ENCODE peak calls at places on chromosomes 12 and 14, in four cellular contexts. U is neuronal stem cell, Q is suprapubic skin, I is aorta. K is an unnamed sample.

GRCh38 chr14:95331708-95332408 is 12.2 kb upstream of the CLMN start:
- DNase-seq in I (no peak), Q (peak; percentile 54), U (no peak), K (no peak)

GRCh38 chr14:36934304-36934703 is 238.1 kb downstream of the SLC25A21 start:
- DNase-seq in I (no peak), U (no peak), Q (no peak), K (no peak)

GRCh38 chr12:31479516-31480210 is 111.3 kb downstream of the DENND5B start:
- DNase-seq in I (no peak), U (no peak), Q (no peak), K (no peak)

GRCh38 chr12:19419086-19419485 is 20.2 kb upstream of the AEBP2 start:
- DNase-seq in I (peak; percentile 68), Q (peak; percentile 47), U (no peak), K (no peak)

GRCh38 chr12:2243275-2243674 is 190.5 kb downstream of the CACNA1C start:
- DNase-seq in Q (no peak), U (no peak), I (no peak), K (no peak)

GRCh38 chr14:63654346-63654745 is 12.7 kb upstream of the WDR89 start:
- DNase-seq in Q (no peak), U (no peak), I (no peak), K (no peak)

GRCh38 chr14:75972729-75973480 is 8.9 kb downstream of the TGFB3 start:
- DNase-seq in U (no peak), I (no peak), Q (no peak), K (no peak)

GRCh38 chr12:63826002-63826585 is 18.4 kb upstream of the SRGAP1 start:
- DNase-seq in I (no peak), Q (no peak), U (peak; percentile 29), K (no peak)

GRCh38 chr12:58882796-58883195 is 37.5 kb downstream of the LRIG3 start:
- DNase-seq in U (no peak), Q (no peak), I (no peak), K (no peak)

GRCh38 chr14:60646202-60646886 is 2.9 kb downstream of the SIX1 start:
- DNase-seq in I (no peak), U (peak; percentile 29), Q (no peak), K (no peak)

GRCh38 chr12:80321653-80322052 is 122.4 kb upstream of the PTPRQ start:
- DNase-seq in Q (no peak), I (no peak), U (no peak), K (no peak)

GRCh38 chr12:132523576-132524331 is 33.8 kb downstream of the FBRSL1 start:
- DNase-seq in U (peak; percentile 45), I (peak; percentile 90), Q (no peak), K (no peak)

GRCh38 chr12:124512667-124513296 is 54.6 kb downstream of the NCOR2 start:
- DNase-seq in I (peak; percentile 97), U (peak; percentile 93), Q (peak; percentile 95), K (peak; percentile 96)

GRCh38 chr14:105532111-105532623 is 5.8 kb downstream of the TMEM121 start:
- DNase-seq in U (no peak), I (peak; percentile 77), Q (no peak), K (peak; percentile 71)

GRCh38 chr12:52280796-52281560 is 6.5 kb downstream of the KRT86 start:
- DNase-seq in I (peak; percentile 92), U (no peak), Q (peak; percentile 90), K (peak; percentile 94)

GRCh38 chr12:114616081-114616480 is 67.9 kb downstream of the TBX3 start:
- DNase-seq in U (no peak), I (no peak), Q (no peak), K (no peak)

GRCh38 chr14:96100171-96101064 is 61.3 kb downstream of the C14orf132 start:
- DNase-seq in I (peak; percentile 90), Q (peak; percentile 91), U (peak; percentile 78), K (peak; percentile 75)

GRCh38 chr14:25431211-25432076 is 381.5 kb upstream of the STXBP6 start:
- DNase-seq in U (peak; percentile 35), I (no peak), Q (no peak), K (no peak)

GRCh38 chr14:72652179-72652578 is 241.7 kb downstream of the DPF3 start:
- DNase-seq in I (no peak), U (no peak), Q (no peak), K (no peak)

GRCh38 chr12:52182456-52182855 is 9.4 kb downstream of the KRT80 start:
- DNase-seq in I (no peak), U (no peak), Q (no peak), K (no peak)

GRCh38 chr12:39605996-39606395 is 13.6 kb downstream of the ABCD2 start:
- DNase-seq in I (no peak), U (no peak), Q (no peak), K (no peak)

GRCh38 chr14:51069065-51069464 is 25.8 kb downstream of the TRIM9 start:
- DNase-seq in Q (no peak), U (no peak), I (no peak), K (no peak)

GRCh38 chr12:110533607-110534006 is 31.5 kb downstream of the RAD9B start:
- DNase-seq in I (no peak), U (no peak), Q (no peak), K (no peak)

GRCh38 chr12:9273276-9273675 is 65.1 kb upstream of the PZP start:
- DNase-seq in I (no peak), Q (no peak), U (no peak), K (no peak)

GRCh38 chr12:116591608-116592115 is 32.5 kb downstream of the MAP1LC3B2 start:
- DNase-seq in U (no peak), I (no peak), Q (no peak), K (no peak)

GRCh38 chr12:33439587-33440011 is at the start of gene SYT10:
- DNase-seq in U (peak; percentile 69), I (peak; percentile 63), Q (no peak), K (peak; percentile 32)

GRCh38 chr12:52716061-52716460 is 12.7 kb upstream of the KRT77 start:
- DNase-seq in Q (no peak), U (no peak), I (no peak), K (no peak)

GRCh38 chr12:115866909-115867525 is 410.5 kb downstream of the MED13L start:
- DNase-seq in Q (no peak), I (no peak), U (no peak), K (no peak)

GRCh38 chr14:70809238-70810214 is at the start of gene MAP3K9:
- DNase-seq in U (peak; percentile 97), I (peak; percentile 89), Q (peak; percentile 88), K (peak; percentile 100)

GRCh38 chr14:103558071-103558882 is 4.2 kb downstream of the BAG5 start:
- DNase-seq in Q (no peak), U (no peak), I (no peak), K (no peak)

DNA sequence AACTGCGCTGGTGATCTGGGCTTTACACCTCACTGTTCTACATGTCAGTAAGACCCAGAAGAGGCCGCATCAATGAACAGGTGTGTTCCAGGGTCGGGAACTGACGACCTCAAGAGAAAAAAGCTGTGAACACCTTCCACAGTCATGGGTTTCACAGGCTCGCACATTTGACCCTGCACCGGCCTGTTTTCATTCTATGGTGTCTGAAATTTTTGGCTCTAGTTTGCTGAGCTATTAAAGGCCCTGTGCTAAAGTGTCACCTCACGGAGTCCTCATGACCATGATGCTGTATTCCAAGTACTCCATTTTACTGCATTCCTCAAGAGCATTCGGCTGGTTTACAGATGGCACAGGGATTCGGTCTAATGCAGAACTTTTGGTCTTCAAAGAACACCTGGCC is 78.9 kb downstream of the KDM2B start:
- DNase-seq in U (no peak), I (no peak), Q (no peak), K (no peak)
- H3K4me1 ChIP-seq in U (peaks cover 7% of the 10 kb centered on the region), I (no peaks in the 10 kb centered on the region), Q (peaks cover 4% of the 10 kb centered on the region), K (no peaks in the 10 kb centered on the region)

GRCh38 chr12:54285150-54286041 is 4.9 kb downstream of the HNRNPA1 start:
- DNase-seq in I (no peak), U (no peak), Q (no peak), K (no peak)

GRCh38 chr12:54282949-54283593 is 2.5 kb downstream of the HNRNPA1 start:
- DNase-seq in Q (no peak), U (no peak), I (peak; percentile 57), K (no peak)

GRCh38 chr12:54280401-54281260 is at the start of gene HNRNPA1:
- DNase-seq in I (peak; percentile 94), U (peak; percentile 99), Q (peak; percentile 98), K (peak; percentile 97)

GRCh38 chr12:54287316-54288157 is 7.0 kb downstream of the HNRNPA1 start:
- DNase-seq in U (no peak), I (peak; percentile 20), Q (no peak), K (no peak)

DNA sequence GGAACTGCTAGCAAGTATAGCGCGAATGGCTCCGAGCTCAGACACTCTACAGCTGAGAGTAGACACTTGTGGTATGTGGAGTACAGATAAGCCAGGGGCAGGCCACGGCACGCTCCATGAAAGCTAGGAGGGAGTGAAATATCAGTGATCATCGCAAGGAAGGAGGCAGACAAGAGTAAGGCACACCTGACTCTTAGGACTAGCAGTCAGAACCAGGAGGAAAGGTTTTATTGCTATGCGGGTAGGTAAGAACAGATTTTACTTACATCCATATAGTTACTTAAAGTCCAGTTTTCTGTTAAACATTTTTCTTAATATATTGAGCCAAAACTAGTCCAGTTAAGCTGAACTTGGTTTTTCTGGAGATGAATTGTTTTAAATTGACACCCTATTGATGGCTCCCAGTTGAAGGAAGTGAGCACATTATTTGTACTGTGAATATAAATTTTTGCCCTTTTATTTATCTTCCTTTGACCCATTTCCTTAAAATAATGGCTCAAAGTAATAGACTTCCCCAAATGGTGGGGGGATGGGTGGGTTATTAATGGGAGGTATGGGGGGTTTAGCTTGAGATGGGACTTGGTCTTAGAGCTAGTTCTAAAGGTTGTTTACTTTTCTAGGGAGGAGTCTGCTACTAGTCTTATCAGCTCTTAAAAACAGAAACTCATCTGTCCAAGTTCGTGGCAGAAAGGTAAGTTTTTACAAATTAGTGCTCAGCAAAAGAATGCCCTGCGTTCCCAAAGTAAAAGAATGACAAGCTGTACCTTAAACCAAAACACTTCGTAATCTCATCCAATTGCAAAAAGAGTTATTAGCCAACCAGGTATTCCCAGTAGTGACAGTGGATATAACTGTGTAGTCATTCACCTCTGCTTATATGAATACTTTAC is 5.8 kb downstream of the HNRNPA1 start:
- DNase-seq in I (no peak), Q (no peak), U (no peak), K (no peak)
- H3K4me3 ChIP-seq in I (no peak overlapping the region), Q (no peak overlapping the region), U (no peak overlapping the region), K (no peak overlapping the region)

GRCh38 chr12:47834199-47835016 is 14.7 kb upstream of the HDAC7 start:
- DNase-seq in U (no peak), I (no peak), Q (no peak), K (no peak)
- H3K4me1 ChIP-seq in U (peaks cover 7% of the 10 kb centered on the region), I (no peaks in the 10 kb centered on the region), Q (peaks cover 57% of the 10 kb centered on the region), K (peaks cover 15% of the 10 kb centered on the region)

GRCh38 chr12:14261096-14261495 is 104.4 kb upstream of the ATF7IP start:
- DNase-seq in U (no peak), Q (no peak), I (no peak), K (no peak)
- H3K4me3 ChIP-seq in U (no peak overlapping the region), Q (peak overlapping the region; percentile 33), I (no peak overlapping the region), K (no peak overlapping the region)

DNA sequence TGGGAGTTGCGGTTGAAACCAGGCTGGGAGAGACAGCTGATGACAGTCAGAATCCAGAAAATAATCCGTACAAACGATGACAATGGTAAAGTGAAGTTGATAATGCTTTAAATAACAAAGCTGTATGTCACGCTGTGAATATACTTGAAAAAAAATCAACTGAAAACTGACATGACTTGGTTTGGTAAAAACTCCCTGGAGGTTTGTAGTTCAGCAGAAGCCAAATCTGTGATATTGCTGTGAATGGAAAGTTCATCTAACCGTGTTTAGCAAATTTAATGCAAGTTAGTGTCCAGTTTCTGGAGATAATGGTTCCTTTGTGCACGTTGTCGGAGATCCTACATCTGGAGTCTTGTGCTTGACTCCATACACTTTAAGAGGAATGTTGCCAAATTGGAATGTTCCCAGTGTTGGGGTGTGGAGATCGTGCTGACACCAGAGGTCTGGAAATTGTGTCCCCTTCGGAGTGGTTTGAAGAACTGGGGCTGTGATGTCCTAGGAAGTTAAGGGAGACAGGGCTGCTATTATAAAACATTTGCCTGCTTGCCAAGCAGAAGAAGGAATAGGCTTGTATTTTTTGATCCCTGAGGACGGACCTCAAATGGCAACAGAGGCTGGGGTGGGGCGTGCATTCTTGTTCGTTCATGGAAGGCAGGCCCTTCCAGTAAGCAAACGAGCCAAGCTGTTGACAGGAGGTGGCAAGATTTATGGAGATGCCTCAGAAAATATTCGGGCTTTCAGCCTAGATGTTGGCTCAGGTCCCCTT is 30.6 kb downstream of the PPFIBP1 start:
- DNase-seq in Q (peak; percentile 83), I (peak; percentile 77), U (no peak), K (no peak)
- H3K4me1 ChIP-seq in Q (peaks cover 85% of the 10 kb centered on the region), I (peaks cover 15% of the 10 kb centered on the region), U (no peaks in the 10 kb centered on the region), K (peaks cover 36% of the 10 kb centered on the region)

K was measured in RWPE2.